ENCODE peak calls at places on chromosomes 3 and 15, in eight cellular contexts. S, D, P, Q, F, L, N and M are unnamed samples.

GRCh38 chr15:50353999-50354837 is 780 bp downstream of the GABPB1 start:
- DNase-seq in S (peak; percentile 88), D (peak; percentile 76), P (peak; percentile 59), Q (peak; percentile 66), F (no peak), L (peak; percentile 81), N (peak; percentile 52), M (peak; percentile 88)

GRCh38 chr3:146313411-146314111 is 62.7 kb upstream of the PLSCR4 start:
- DNase-seq in S (peak; percentile 94), D (peak; percentile 52), P (peak; percentile 11), Q (no peak), F (peak; percentile 4), L (peak; percentile 87), N (peak; percentile 10), M (peak; percentile 93)

GRCh38 chr3:72641684-72642083 is 206.6 kb downstream of the SHQ1 start:
- DNase-seq in S (no peak), D (no peak), P (no peak), Q (no peak), F (no peak), L (no peak), N (no peak), M (no peak)

GRCh38 chr3:119559441-119559963 is at the start of gene CD80:
- DNase-seq in S (peak; percentile 61), D (no peak), P (peak; percentile 78), Q (peak; percentile 43), F (no peak), L (peak; percentile 51), N (no peak), M (peak; percentile 43)

GRCh38 chr15:51260262-51260661 is 78.1 kb downstream of the CYP19A1 start:
- DNase-seq in S (peak; percentile 27), D (no peak), P (no peak), Q (no peak), F (no peak), L (no peak), N (no peak), M (no peak)

GRCh38 chr3:173553635-173554280 is 156.2 kb downstream of the NLGN1 start:
- DNase-seq in S (peak; percentile 64), D (peak; percentile 4), P (peak; percentile 3), Q (no peak), F (peak; percentile 7), L (peak; percentile 15), N (no peak), M (peak; percentile 44)

GRCh38 chr3:169122407-169122806 is 541.1 kb downstream of the MECOM start:
- DNase-seq in S (peak; percentile 22), D (no peak), P (no peak), Q (no peak), F (no peak), L (no peak), N (no peak), M (peak; percentile 57)

GRCh38 chr15:57064033-57064432 is 145.6 kb downstream of the TCF12 start:
- DNase-seq in S (no peak), D (no peak), P (no peak), Q (no peak), F (no peak), L (no peak), N (no peak), M (no peak)

GRCh38 chr3:21174461-21174860 is 576.5 kb downstream of the ZNF385D start:
- DNase-seq in S (peak; percentile 48), D (no peak), P (no peak), Q (no peak), F (no peak), L (no peak), N (no peak), M (peak; percentile 89)

GRCh38 chr3:124774305-124774673 is 44.0 kb downstream of the UMPS start:
- DNase-seq in S (peak; percentile 66), D (peak; percentile 53), P (peak; percentile 66), Q (no peak), F (no peak), L (peak; percentile 40), N (no peak), M (peak; percentile 43)

GRCh38 chr15:56877591-56877990 is 40.9 kb upstream of the TCF12 start:
- DNase-seq in S (peak; percentile 69), D (no peak), P (no peak), Q (no peak), F (no peak), L (no peak), N (no peak), M (no peak)

GRCh38 chr3:102068327-102068726 is 219.0 kb downstream of the NFKBIZ start:
- DNase-seq in S (peak; percentile 34), D (no peak), P (no peak), Q (no peak), F (peak; percentile 25), L (no peak), N (peak; percentile 34), M (peak; percentile 7)

GRCh38 chr3:147267431-147267830 is 138.9 kb downstream of the ZIC4 start:
- DNase-seq in S (no peak), D (no peak), P (no peak), Q (no peak), F (no peak), L (peak; percentile 12), N (no peak), M (peak; percentile 15)

GRCh38 chr15:90191795-90192494 is 9.2 kb upstream of the SEMA4B start:
- DNase-seq in S (no peak), D (no peak), P (peak; percentile 97), Q (peak; percentile 53), F (no peak), L (no peak), N (peak; percentile 60), M (peak; percentile 65)

GRCh38 chr3:124246949-124247348 is 255.0 kb upstream of the ROPN1 start:
- DNase-seq in S (peak; percentile 52), D (no peak), P (peak; percentile 14), Q (no peak), F (no peak), L (no peak), N (no peak), M (peak; percentile 40)

GRCh38 chr3:123774474-123774873 is 109.7 kb downstream of the MYLK start:
- DNase-seq in S (no peak), D (no peak), P (no peak), Q (no peak), F (no peak), L (no peak), N (no peak), M (no peak)

GRCh38 chr3:16509721-16510619 is 3.5 kb downstream of the RFTN1 start:
- DNase-seq in S (no peak), D (no peak), P (no peak), Q (no peak), F (no peak), L (no peak), N (no peak), M (no peak)

GRCh38 chr3:114496466-114496865 is 202.6 kb downstream of the TIGIT start:
- DNase-seq in S (no peak), D (no peak), P (no peak), Q (no peak), F (no peak), L (no peak), N (no peak), M (no peak)

DNA sequence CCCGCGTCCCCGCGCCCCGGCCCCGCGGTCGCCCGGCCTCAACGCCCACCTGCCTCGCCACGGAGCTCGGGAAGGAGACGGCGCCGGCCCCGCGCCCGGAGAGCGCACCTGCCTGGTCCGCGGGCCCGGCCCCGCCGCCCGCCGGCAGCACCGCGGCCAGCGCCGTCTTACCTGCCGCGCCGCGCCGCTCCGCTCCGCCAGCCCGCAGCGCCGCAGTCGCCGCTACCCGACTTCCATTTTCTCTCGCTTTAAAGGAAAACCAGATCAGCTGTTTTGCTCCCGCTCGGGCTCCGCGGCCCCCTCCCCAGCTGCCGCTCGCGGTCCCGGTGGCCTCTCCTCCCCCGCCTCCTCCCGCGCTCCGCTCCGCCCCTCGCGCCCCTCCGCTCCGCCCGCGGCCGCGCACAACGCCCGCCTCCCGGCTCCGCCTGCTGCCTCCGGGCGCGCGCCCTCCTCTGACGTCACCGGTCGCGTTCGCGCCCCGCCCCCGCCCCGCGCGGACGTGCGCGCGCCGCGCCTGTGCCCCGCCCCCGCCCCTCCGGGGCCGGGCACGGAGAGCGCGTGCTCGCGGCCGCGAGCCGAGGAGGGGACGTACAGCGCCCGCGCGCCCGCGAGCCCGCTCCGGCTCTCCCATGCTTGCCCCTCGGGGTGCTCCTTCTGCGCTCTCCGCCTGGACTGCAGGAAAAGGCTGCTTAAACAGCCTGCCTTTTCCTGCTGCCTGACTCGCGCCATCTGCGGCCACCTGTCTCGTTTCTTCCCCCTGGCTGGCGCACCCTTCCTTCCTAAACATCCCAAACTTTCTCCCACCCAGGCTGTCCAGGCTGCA is 159.8 kb upstream of the CHRNA7 start:
- DNase-seq in S (peak; percentile 66), D (no peak), P (peak; percentile 80), Q (peak; percentile 86), F (no peak), L (peak; percentile 41), N (peak; percentile 14), M (peak; percentile 71)
- H3K4me3 ChIP-seq in S (peak within 1 kb of the TSS; percentile 62), D (peak within 1 kb of the TSS; percentile 64), P (no peak within 1 kb of the TSS), Q (peak within 1 kb of the TSS; percentile 72), F (peak within 1 kb of the TSS; percentile 61), L (peak within 1 kb of the TSS; percentile 61), N (peak within 1 kb of the TSS; percentile 58), M (peak within 1 kb of the TSS; percentile 44)

GRCh38 chr3:144636833-144637232 is 665.2 kb downstream of the DIPK2A start:
- DNase-seq in S (no peak), D (no peak), P (peak; percentile 10), Q (no peak), F (no peak), L (no peak), N (no peak), M (no peak)
- H3K4me3 ChIP-seq in S (no peak overlapping the region), D (no peak overlapping the region), P (no peak overlapping the region), Q (no peak overlapping the region), F (no peak overlapping the region), L (no peak overlapping the region), N (no peak overlapping the region), M (no peak overlapping the region)

DNA sequence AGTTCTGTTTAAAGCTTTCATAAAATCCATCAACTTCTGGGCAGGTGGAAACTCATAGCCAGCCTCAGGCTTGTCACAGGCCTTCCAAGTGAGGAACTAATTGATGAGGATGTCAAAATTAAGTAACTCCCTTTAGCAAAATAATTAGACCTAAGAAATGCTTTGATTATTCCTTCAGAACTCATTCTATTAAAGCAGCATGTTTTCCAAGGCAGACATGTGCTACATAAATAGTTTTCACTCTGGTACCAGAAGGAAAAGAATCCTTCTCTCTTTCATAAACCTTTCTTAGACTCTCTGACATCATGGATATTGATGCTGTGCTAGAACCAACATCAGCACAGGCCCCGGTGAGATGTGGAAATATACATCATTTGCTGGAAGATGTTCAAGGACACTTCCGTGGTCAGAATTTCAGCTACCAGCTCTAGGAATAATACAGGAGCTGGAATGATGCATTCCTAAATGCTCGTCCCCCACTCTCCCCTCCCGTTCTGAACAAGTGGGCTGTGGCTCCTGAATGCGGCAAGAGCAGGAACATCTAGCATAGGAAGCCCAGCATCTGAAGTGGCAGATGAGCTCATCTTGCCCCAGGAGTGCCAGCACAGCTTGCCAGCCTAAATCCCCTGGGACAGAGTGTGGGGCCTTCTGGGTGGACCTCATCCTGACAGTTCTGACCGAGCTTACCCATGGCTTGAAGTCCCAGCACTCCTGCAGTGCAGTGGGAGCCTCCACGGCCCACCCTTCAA is 82.4 kb downstream of the WWTR1 start:
- DNase-seq in S (peak; percentile 97), D (no peak), P (no peak), Q (no peak), F (no peak), L (peak; percentile 85), N (no peak), M (peak; percentile 89)
- H3K4me3 ChIP-seq in S (peak overlapping the region; percentile 30), D (peak overlapping the region; percentile 34), P (no peak overlapping the region), Q (no peak overlapping the region), F (peak overlapping the region; percentile 14), L (no peak overlapping the region), N (no peak overlapping the region), M (peak overlapping the region; percentile 30)

DNA sequence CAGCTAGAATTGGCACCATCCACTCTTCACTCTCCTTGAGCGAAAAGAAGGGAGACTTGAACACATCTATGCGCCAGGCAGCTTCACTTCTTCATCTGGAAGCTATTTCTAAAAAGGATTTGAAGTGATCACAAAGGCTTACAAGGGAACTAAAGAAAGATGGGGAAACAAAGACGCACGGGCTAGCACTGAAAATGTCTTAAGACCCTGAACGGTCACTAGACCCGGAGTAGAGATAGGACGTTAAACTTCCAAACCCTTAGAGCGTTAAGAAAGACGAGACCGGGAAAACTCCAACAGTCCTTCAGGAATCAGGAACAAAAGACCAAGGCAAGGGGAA is 47.5 kb upstream of the EPHB3 start:
- DNase-seq in S (no peak), D (no peak), P (no peak), Q (no peak), F (no peak), L (no peak), N (no peak), M (no peak)
- H3K4me3 ChIP-seq in S (no peak overlapping the region), D (no peak overlapping the region), P (no peak overlapping the region), Q (peak overlapping the region; percentile 40), F (no peak overlapping the region), L (no peak overlapping the region), N (no peak overlapping the region), M (no peak overlapping the region)